ENCODE peak calls at places on chromosomes 3 and 15, in eight cellular contexts. O, C, K, A, S, L, W and Q are unnamed samples.

GRCh38 chr3:38089163-38089562 is 47.8 kb downstream of the ACAA1 start:
- DNase-seq in O (no peak), C (no peak), K (no peak), A (no peak), S (no peak), L (no peak), W (no peak), Q (no peak)

GRCh38 chr3:45225465-45226205 is 452 bp downstream of the TMEM158 start:
- DNase-seq in O (peak), C (peak), K (no peak), A (peak), S (peak), L (peak), W (no peak), Q (no peak)

GRCh38 chr3:4904801-4905695 is 74.2 kb upstream of the BHLHE40 start:
- DNase-seq in O (peak), C (no peak), K (peak), A (no peak), S (no peak), L (peak), W (no peak), Q (no peak)

GRCh38 chr3:127204841-127205582 is 12.1 kb downstream of the PRR23E start:
- DNase-seq in O (no peak), C (no peak), K (no peak), A (no peak), S (no peak), L (no peak), W (peak), Q (no peak)

GRCh38 chr15:38589502-38589901 is 24.9 kb upstream of the RASGRP1 start:
- DNase-seq in O (peak), C (no peak), K (peak), A (no peak), S (no peak), L (no peak), W (no peak), Q (no peak)

GRCh38 chr3:114404590-114404989 is 110.8 kb downstream of the TIGIT start:
- DNase-seq in O (peak), C (no peak), K (peak), A (no peak), S (no peak), L (no peak), W (no peak), Q (no peak)

GRCh38 chr3:117843356-117843755 is 1133.8 kb downstream of the TUSC7 start:
- DNase-seq in O (no peak), C (no peak), K (no peak), A (no peak), S (no peak), L (no peak), W (no peak), Q (no peak)

GRCh38 chr3:184786271-184787010 is 25.5 kb upstream of the VPS8 start:
- DNase-seq in O (peak), C (no peak), K (peak), A (no peak), S (peak), L (peak), W (peak), Q (peak)

GRCh38 chr3:12198301-12198700 is 39.6 kb upstream of the TIMP4 start:
- DNase-seq in O (peak), C (no peak), K (peak), A (no peak), S (no peak), L (no peak), W (no peak), Q (no peak)